ENCODE peak calls at places on chromosomes 16 and 17, in four cellular contexts. E is H1, F is HepG2, K is K562. H is an unnamed sample.
A peak's percentile ranks its signal among the peaks of the same experiment; 100 is the strongest.

GRCh38 chr17:38867179-38867994 is 2.5 kb upstream of the LASP1 start:
- DNase-seq in K (peak; percentile 51), E (peak; percentile 86), F (peak; percentile 77), H (peak; percentile 65)

GRCh38 chr16:46689492-46690280 is at the start of gene ORC6:
- DNase-seq in F (peak; percentile 97), E (peak; percentile 97), K (peak; percentile 89), H (peak; percentile 95)

GRCh38 chr17:81115749-81116464 is 49.4 kb upstream of the PVALEF start:
- DNase-seq in E (no peak), F (no peak), K (no peak), H (no peak)

GRCh38 chr17:3528604-3529511 is 28.8 kb downstream of the TRPV3 start:
- DNase-seq in E (no peak), K (no peak), F (no peak), H (no peak)

GRCh38 chr17:59406808-59407381 is 75.4 kb downstream of the YPEL2 start:
- DNase-seq in E (no peak), F (peak; percentile 20), K (no peak), H (no peak)

GRCh38 chr16:84907575-84907974 is 87.8 kb downstream of the CRISPLD2 start:
- DNase-seq in F (no peak), E (no peak), K (no peak), H (no peak)

GRCh38 chr16:84065536-84066132 is 23.0 kb upstream of the SLC38A8 start:
- DNase-seq in E (no peak), K (peak; percentile 68), F (peak; percentile 58), H (peak; percentile 68)

GRCh38 chr16:68237243-68238028 is 1.5 kb upstream of the ESRP2 start:
- DNase-seq in F (peak; percentile 98), K (peak; percentile 37), E (peak; percentile 99), H (peak; percentile 99)

GRCh38 chr16:90046971-90047713 is 27.9 kb upstream of the DBNDD1 start:
- DNase-seq in E (peak; percentile 88), K (peak; percentile 31), F (peak; percentile 45), H (peak; percentile 29)

GRCh38 chr17:79840989-79841286 is 1.7 kb upstream of the CBX4 start:
- DNase-seq in F (no peak), K (no peak), E (no peak), H (no peak)

GRCh38 chr17:57927048-57927723 is 28.0 kb downstream of the CUEDC1 start:
- DNase-seq in E (no peak), F (no peak), K (no peak), H (no peak)

GRCh38 chr17:65593092-65593869 is 31.8 kb upstream of the AXIN2 start:
- DNase-seq in E (no peak), K (no peak), F (peak; percentile 43), H (no peak)

GRCh38 chr17:31113939-31114338 is 19.2 kb downstream of the NF1 start:
- DNase-seq in E (no peak), K (no peak), F (no peak), H (no peak)

GRCh38 chr16:67277999-67278772 is 1.1 kb upstream of the PLEKHG4 start:
- DNase-seq in F (peak; percentile 43), K (no peak), E (no peak), H (no peak)

GRCh38 chr17:80474231-80474932 is 2.0 kb downstream of the NPTX1 start:
- DNase-seq in E (no peak), F (no peak), K (peak; percentile 60), H (no peak)

GRCh38 chr16:69498926-69499325 is 66.8 kb upstream of the NFAT5 start:
- DNase-seq in F (no peak), E (no peak), K (no peak), H (no peak)
- TF ChIP-seq JUN in F (no peak), E (no peak), K (no peak), H (no peak)

GRCh38 chr16:13343981-13344380 is 442.6 kb downstream of the SHISA9 start:
- DNase-seq in E (no peak), F (no peak), K (no peak), H (no peak)
- TF ChIP-seq SP1 in E (no peak), F (no peak), K (no peak), H (no peak)

GRCh38 chr16:25613931-25614330 is 77.8 kb upstream of the HS3ST4 start:
- DNase-seq in K (no peak), F (no peak), E (no peak), H (no peak)

DNA sequence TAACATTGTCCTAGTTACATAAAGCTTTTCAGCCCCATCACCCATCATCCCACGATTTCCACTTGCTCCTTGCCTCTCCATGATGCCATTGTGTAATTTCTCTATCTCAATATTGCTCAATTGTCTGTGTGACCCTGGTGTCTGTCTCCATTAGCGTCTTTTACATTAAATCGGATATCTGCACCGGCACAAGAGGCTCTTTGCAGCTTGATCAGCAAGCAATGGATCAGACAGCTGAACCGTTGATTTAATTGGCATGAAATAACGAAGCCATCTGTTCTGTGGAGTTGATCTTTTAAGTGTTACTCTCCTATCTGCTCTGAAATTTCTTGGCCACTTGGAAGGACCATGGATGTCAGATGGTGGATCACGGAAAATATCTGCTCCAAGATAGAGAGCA is 76.9 kb upstream of the HS3ST4 start:
- DNase-seq in K (no peak), E (no peak), F (no peak), H (no peak)
- TF ChIP-seq CREB1 in K (no peak), E (no peak), F (no peak), H (no peak)

DNA sequence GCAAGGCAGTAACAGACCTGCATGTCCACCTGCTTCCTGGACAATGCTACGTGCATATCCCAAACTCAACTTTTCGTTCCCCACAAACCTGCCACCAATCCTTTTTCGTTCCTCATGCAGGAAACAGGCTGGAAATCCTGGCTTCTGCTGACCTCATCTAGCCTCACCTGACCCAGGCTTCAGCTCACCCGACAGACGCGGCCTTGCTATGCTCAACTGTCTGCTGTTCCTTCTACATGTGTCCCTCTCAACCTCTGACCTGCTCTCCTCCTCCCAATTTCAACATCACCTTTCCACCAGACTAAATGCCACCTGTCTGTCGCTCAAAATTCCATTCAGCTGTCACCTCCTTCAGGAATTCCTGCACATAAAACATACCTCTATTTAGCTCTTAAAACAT is 44.5 kb downstream of the XPO6 start:
- DNase-seq in E (no peak), K (no peak), F (no peak), H (no peak)
- TF ChIP-seq JUN in E (no peak), K (no peak), F (no peak), H (no peak)

GRCh38 chr17:70137451-70138230 is 31.7 kb upstream of the KCNJ2 start:
- DNase-seq in F (no peak), E (no peak), K (no peak), H (no peak)
- TF ChIP-seq SP1 in F (no peak), E (no peak), K (no peak), H (no peak)

GRCh38 chr16:12672986-12673385 is 130.7 kb downstream of the CPPED1 start:
- DNase-seq in K (no peak), F (no peak), E (no peak), H (no peak)
- TF ChIP-seq CREB1 in K (no peak), F (no peak), E (no peak), H (no peak)

H was measured in WTC11.